ENCODE peak calls at places on chromosomes 12 and 14, in seven cellular contexts. One of them, this sample, is unnamed.

GRCh38 chr12:132315507-132315906 is 13.9 kb downstream of the GALNT9 start:
- DNase-seq in dermis blood vessel endothelial cell: no peak
- DNase-seq in HEK293T: no peak
- DNase-seq in NCI-H2227 treated with DMSO at 0.1 percent for 48 hours: no peak
- DNase-seq in HFFc6: no peak
- DNase-seq in pons: no peak
- DNase-seq in esophagus muscularis mucosa: no peak
- DNase-seq in this sample: no peak

GRCh38 chr14:100297320-100298300 is 8.6 kb downstream of the SLC25A29 start:
- DNase-seq in HFFc6: peak
- DNase-seq in NCI-H2227 treated with DMSO at 0.1 percent for 48 hours: no peak
- DNase-seq in esophagus muscularis mucosa: peak
- DNase-seq in dermis blood vessel endothelial cell: peak
- DNase-seq in pons: peak
- DNase-seq in HEK293T: no peak
- DNase-seq in this sample: peak

GRCh38 chr12:128784030-128784770 is 39.6 kb downstream of the SLC15A4 start:
- DNase-seq in esophagus muscularis mucosa: no peak
- DNase-seq in HEK293T: no peak
- DNase-seq in pons: no peak
- DNase-seq in dermis blood vessel endothelial cell: no peak
- DNase-seq in NCI-H2227 treated with DMSO at 0.1 percent for 48 hours: no peak
- DNase-seq in HFFc6: no peak
- DNase-seq in this sample: no peak

GRCh38 chr14:60179296-60179924 is 14.2 kb upstream of the DHRS7 start:
- DNase-seq in esophagus muscularis mucosa: no peak
- DNase-seq in HFFc6: peak
- DNase-seq in NCI-H2227 treated with DMSO at 0.1 percent for 48 hours: no peak
- DNase-seq in pons: no peak
- DNase-seq in dermis blood vessel endothelial cell: no peak
- DNase-seq in HEK293T: no peak
- DNase-seq in this sample: no peak

GRCh38 chr12:105092336-105092735 is 8.1 kb upstream of the ALDH1L2 start:
- DNase-seq in dermis blood vessel endothelial cell: no peak
- DNase-seq in HFFc6: no peak
- DNase-seq in pons: no peak
- DNase-seq in NCI-H2227 treated with DMSO at 0.1 percent for 48 hours: peak
- DNase-seq in esophagus muscularis mucosa: no peak
- DNase-seq in HEK293T: no peak
- DNase-seq in this sample: no peak

GRCh38 chr12:52241205-52241842 is 8.3 kb downstream of the KRT7 start:
- DNase-seq in pons: no peak
- DNase-seq in NCI-H2227 treated with DMSO at 0.1 percent for 48 hours: no peak
- DNase-seq in HEK293T: no peak
- DNase-seq in esophagus muscularis mucosa: no peak
- DNase-seq in HFFc6: no peak
- DNase-seq in dermis blood vessel endothelial cell: no peak
- DNase-seq in this sample: peak

GRCh38 chr12:128992550-128992949 is 139.3 kb downstream of the GLT1D1 start:
- DNase-seq in pons: no peak
- DNase-seq in NCI-H2227 treated with DMSO at 0.1 percent for 48 hours: no peak
- DNase-seq in esophagus muscularis mucosa: no peak
- DNase-seq in dermis blood vessel endothelial cell: no peak
- DNase-seq in HFFc6: no peak
- DNase-seq in HEK293T: no peak
- DNase-seq in this sample: no peak

GRCh38 chr14:24630872-24631477 is 3.0 kb downstream of the GZMB start:
- DNase-seq in pons: no peak
- DNase-seq in NCI-H2227 treated with DMSO at 0.1 percent for 48 hours: no peak
- DNase-seq in dermis blood vessel endothelial cell: no peak
- DNase-seq in esophagus muscularis mucosa: peak
- DNase-seq in HFFc6: no peak
- DNase-seq in HEK293T: no peak
- DNase-seq in this sample: no peak

GRCh38 chr12:11658796-11659195 is 9.3 kb downstream of the ETV6 start:
- DNase-seq in esophagus muscularis mucosa: no peak
- DNase-seq in pons: no peak
- DNase-seq in HFFc6: peak
- DNase-seq in NCI-H2227 treated with DMSO at 0.1 percent for 48 hours: no peak
- DNase-seq in HEK293T: no peak
- DNase-seq in dermis blood vessel endothelial cell: no peak
- DNase-seq in this sample: no peak

GRCh38 chr12:57632898-57633825 is at the start of gene B4GALNT1:
- DNase-seq in HEK293T: peak
- DNase-seq in dermis blood vessel endothelial cell: peak
- DNase-seq in esophagus muscularis mucosa: peak
- DNase-seq in HFFc6: peak
- DNase-seq in pons: peak
- DNase-seq in NCI-H2227 treated with DMSO at 0.1 percent for 48 hours: peak
- DNase-seq in this sample: no peak

GRCh38 chr12:47082963-47083621 is 3.3 kb upstream of the AMIGO2 start:
- DNase-seq in pons: no peak
- DNase-seq in esophagus muscularis mucosa: no peak
- DNase-seq in HFFc6: peak
- DNase-seq in dermis blood vessel endothelial cell: no peak
- DNase-seq in NCI-H2227 treated with DMSO at 0.1 percent for 48 hours: no peak
- DNase-seq in HEK293T: no peak
- DNase-seq in this sample: no peak

GRCh38 chr14:103434868-103435442 is 49.7 kb downstream of the MARK3 start:
- DNase-seq in NCI-H2227 treated with DMSO at 0.1 percent for 48 hours: no peak
- DNase-seq in HEK293T: no peak
- DNase-seq in esophagus muscularis mucosa: no peak
- DNase-seq in HFFc6: no peak
- DNase-seq in dermis blood vessel endothelial cell: no peak
- DNase-seq in pons: no peak
- DNase-seq in this sample: no peak

GRCh38 chr12:42180990-42181611 is 36.4 kb upstream of the GXYLT1 start:
- DNase-seq in NCI-H2227 treated with DMSO at 0.1 percent for 48 hours: no peak
- DNase-seq in esophagus muscularis mucosa: no peak
- DNase-seq in HFFc6: no peak
- DNase-seq in pons: peak
- DNase-seq in dermis blood vessel endothelial cell: no peak
- DNase-seq in HEK293T: no peak
- DNase-seq in this sample: no peak

GRCh38 chr12:6141048-6141447 is 16.6 kb upstream of the VWF start:
- DNase-seq in dermis blood vessel endothelial cell: peak
- DNase-seq in HFFc6: no peak
- DNase-seq in esophagus muscularis mucosa: no peak
- DNase-seq in NCI-H2227 treated with DMSO at 0.1 percent for 48 hours: no peak
- DNase-seq in pons: peak
- DNase-seq in HEK293T: no peak
- DNase-seq in this sample: peak

GRCh38 chr14:33525626-33526025 is 425.2 kb downstream of the EGLN3 start:
- DNase-seq in dermis blood vessel endothelial cell: peak
- DNase-seq in esophagus muscularis mucosa: no peak
- DNase-seq in NCI-H2227 treated with DMSO at 0.1 percent for 48 hours: no peak
- DNase-seq in pons: no peak
- DNase-seq in HFFc6: no peak
- DNase-seq in HEK293T: no peak
- DNase-seq in this sample: peak

GRCh38 chr12:54571166-54571856 is 17.1 kb downstream of the PPP1R1A start:
- DNase-seq in NCI-H2227 treated with DMSO at 0.1 percent for 48 hours: no peak
- DNase-seq in dermis blood vessel endothelial cell: no peak
- DNase-seq in HEK293T: no peak
- DNase-seq in esophagus muscularis mucosa: no peak
- DNase-seq in pons: no peak
- DNase-seq in HFFc6: no peak
- DNase-seq in this sample: no peak

GRCh38 chr12:49636979-49637378 is 13.6 kb downstream of the PRPF40B start:
- DNase-seq in NCI-H2227 treated with DMSO at 0.1 percent for 48 hours: peak
- DNase-seq in HFFc6: peak
- DNase-seq in HEK293T: peak
- DNase-seq in esophagus muscularis mucosa: no peak
- DNase-seq in dermis blood vessel endothelial cell: peak
- DNase-seq in pons: peak
- DNase-seq in this sample: peak

GRCh38 chr12:109950625-109951024 is 45.5 kb downstream of the GIT2 start:
- DNase-seq in HEK293T: no peak
- DNase-seq in HFFc6: no peak
- DNase-seq in dermis blood vessel endothelial cell: no peak
- DNase-seq in esophagus muscularis mucosa: no peak
- DNase-seq in pons: no peak
- DNase-seq in NCI-H2227 treated with DMSO at 0.1 percent for 48 hours: no peak
- DNase-seq in this sample: no peak

This sample was measured in dermis microvascular lymphatic vessel endothelial cell.